ENCODE peak calls at places on chromosomes 1 and 21, in seven cellular contexts. O, C, Q, D, J, W and Z are unnamed samples.

GRCh38 chr1:9182784-9183257 is 51.8 kb upstream of the H6PD start:
- DNase-seq in O (no peak), C (no peak), Q (no peak), D (no peak), J (no peak), W (no peak), Z (no peak)

GRCh38 chr1:171017431-171017830 is 73.3 kb upstream of the FMO3 start:
- DNase-seq in O (no peak), C (no peak), Q (no peak), D (no peak), J (no peak), W (no peak), Z (no peak)

GRCh38 chr21:23887709-23888303 is 1719.5 kb downstream of the MRPL39 start:
- DNase-seq in O (no peak), C (no peak), Q (no peak), D (no peak), J (no peak), W (no peak), Z (no peak)

GRCh38 chr1:117060441-117061317 is 553 bp downstream of the TTF2 start:
- DNase-seq in O (no peak), C (no peak), Q (no peak), D (peak), J (peak), W (peak), Z (no peak)

GRCh38 chr1:231040019-231040799 is at the start of gene FAM89A:
- DNase-seq in O (peak), C (no peak), Q (no peak), D (no peak), J (peak), W (no peak), Z (no peak)

GRCh38 chr1:229028987-229029550 is 241.8 kb upstream of the RAB4A start:
- DNase-seq in O (no peak), C (no peak), Q (no peak), D (no peak), J (no peak), W (no peak), Z (no peak)

GRCh38 chr1:109984190-109984455 is 442 bp upstream of the AHCYL1 start:
- DNase-seq in O (no peak), C (no peak), Q (no peak), D (peak), J (peak), W (peak), Z (no peak)

GRCh38 chr1:209417761-209418160 is 165.8 kb upstream of the CAMK1G start:
- DNase-seq in O (no peak), C (no peak), Q (no peak), D (no peak), J (no peak), W (no peak), Z (no peak)

GRCh38 chr1:156494309-156494895 is 6.2 kb downstream of the MEF2D start:
- DNase-seq in O (no peak), C (no peak), Q (no peak), D (no peak), J (no peak), W (no peak), Z (no peak)

GRCh38 chr1:157315544-157315943 is 177.3 kb upstream of the ETV3 start:
- DNase-seq in O (no peak), C (no peak), Q (no peak), D (no peak), J (no peak), W (no peak), Z (no peak)

GRCh38 chr1:61183471-61184034 is 101.2 kb downstream of the NFIA start:
- DNase-seq in O (peak), C (no peak), Q (no peak), D (peak), J (peak), W (peak), Z (no peak)

DNA sequence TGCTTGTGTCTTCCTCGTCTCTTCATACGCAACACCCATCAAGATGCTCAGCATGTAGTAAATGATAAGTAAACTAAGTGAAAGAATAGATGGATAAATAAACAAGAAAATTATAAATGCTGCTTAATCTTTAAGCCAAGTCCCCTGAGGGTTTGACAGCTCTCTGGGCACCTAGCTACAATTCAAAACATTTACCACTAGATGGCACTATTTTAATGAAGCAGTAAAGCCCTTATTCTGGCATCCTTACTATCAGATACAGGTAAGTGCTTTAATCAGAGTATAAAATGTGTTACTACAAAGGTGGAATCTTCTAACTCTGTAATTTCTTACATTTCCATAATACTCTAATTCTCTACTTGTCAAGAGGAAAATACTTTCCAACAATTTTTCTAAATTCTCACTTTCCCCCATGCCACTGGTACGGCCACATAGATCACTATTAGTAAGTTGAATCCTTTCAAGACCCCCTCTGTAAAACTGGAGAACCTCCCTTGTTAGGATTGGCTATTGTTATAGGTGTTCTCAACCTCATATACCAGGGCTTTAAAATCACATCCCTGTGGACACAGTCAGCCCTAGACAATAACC is 137.8 kb downstream of the BARHL2 start:
- DNase-seq in O (no peak), C (no peak), Q (no peak), D (peak), J (peak), W (peak), Z (peak)
- TF ChIP-seq CTCF in O (peak), C (peak), Q (peak), D (peak), J (peak), W (peak), Z (peak)

GRCh38 chr1:47534040-47534328 is 96.1 kb downstream of the FOXD2 start:
- DNase-seq in O (no peak), C (no peak), Q (no peak), D (no peak), J (no peak), W (no peak), Z (no peak)

GRCh38 chr1:47529520-47530098 is 91.8 kb downstream of the FOXD2 start:
- DNase-seq in O (no peak), C (no peak), Q (no peak), D (no peak), J (no peak), W (no peak), Z (no peak)

GRCh38 chr1:47533176-47534039 is 95.6 kb downstream of the FOXD2 start:
- DNase-seq in O (peak), C (peak), Q (peak), D (peak), J (peak), W (peak), Z (peak)

GRCh38 chr1:47534417-47534816 is 96.6 kb downstream of the FOXD2 start:
- DNase-seq in O (no peak), C (no peak), Q (no peak), D (peak), J (peak), W (no peak), Z (no peak)

GRCh38 chr1:47532831-47533175 is 95.0 kb downstream of the FOXD2 start:
- DNase-seq in O (no peak), C (no peak), Q (no peak), D (no peak), J (no peak), W (no peak), Z (no peak)
- H3K4me3 ChIP-seq in O (peak), C (peak), Q (peak), D (peak), J (peak), W (peak), Z (peak)

GRCh38 chr1:217585577-217585976 is 45.3 kb downstream of the GPATCH2 start:
- DNase-seq in O (no peak), C (no peak), Q (no peak), D (peak), J (no peak), W (no peak), Z (no peak)
- TF ChIP-seq CTCF in O (no peak), C (no peak), Q (no peak), D (no peak), J (no peak), W (no peak), Z (no peak)

GRCh38 chr1:36150296-36151132 is 1.2 kb upstream of the TRAPPC3 start:
- DNase-seq in O (peak), C (peak), Q (peak), D (peak), J (peak), W (peak), Z (peak)
- H3K4me3 ChIP-seq in O (no peak), C (peak), Q (no peak), D (no peak), J (peak), W (no peak), Z (peak)